ENCODE peak calls at places on chromosomes 1 and 21, in eight cellular contexts. Y is IMR-90, X is left ventricle myocardium inferior, R is glutamatergic neuron, U is cardiac fibroblast, T is B cell, Q is left lung, S is type B pancreatic cell. B is an unnamed sample.
A peak's percentile ranks its signal among the peaks of the same experiment; 100 is the strongest.

GRCh38 chr1:116824631-116825399 is 70.6 kb downstream of the CD2 start:
- DNase-seq in Y (no peak), T (no peak), S (no peak), Q (no peak), R (peak; percentile 31), X (no peak), U (peak; percentile 33), B (no peak)

GRCh38 chr21:44736291-44737004 is 25.1 kb upstream of the TSPEAR start:
- DNase-seq in X (no peak), Q (no peak), S (peak; percentile 62), R (no peak), U (no peak), T (no peak), Y (no peak), B (no peak)

GRCh38 chr1:223189903-223190724 is 47.1 kb upstream of the TLR5 start:
- DNase-seq in Y (peak; percentile 31), T (no peak), U (peak; percentile 47), R (no peak), Q (no peak), S (no peak), X (no peak), B (no peak)

GRCh38 chr1:201421041-201421440 is 489 bp downstream of the TNNI1 start:
- DNase-seq in S (no peak), X (no peak), Y (no peak), Q (no peak), T (no peak), U (no peak), R (no peak), B (no peak)

GRCh38 chr1:242219905-242220304 is 221.0 kb upstream of the MAP1LC3C start:
- DNase-seq in S (no peak), Q (no peak), X (no peak), Y (no peak), T (no peak), U (no peak), R (no peak), B (no peak)

GRCh38 chr1:65769621-65770020 is 23.1 kb upstream of the PDE4B start:
- DNase-seq in T (no peak), Q (no peak), X (no peak), R (no peak), U (peak; percentile 26), Y (peak; percentile 54), S (no peak), B (no peak)

GRCh38 chr1:241817956-241818612 is 29.9 kb upstream of the EXO1 start:
- DNase-seq in T (peak; percentile 18), X (no peak), Q (no peak), Y (no peak), R (no peak), U (no peak), S (no peak), B (no peak)

GRCh38 chr1:43619996-43620920 is 29.7 kb upstream of the KDM4A start:
- DNase-seq in U (no peak), T (no peak), X (no peak), Y (no peak), Q (peak; percentile 23), R (no peak), S (no peak), B (no peak)

GRCh38 chr1:113768916-113769598 is 9.8 kb upstream of the PHTF1 start:
- DNase-seq in X (no peak), T (no peak), Y (no peak), S (no peak), Q (no peak), R (no peak), U (no peak), B (no peak)

GRCh38 chr1:220879090-220879508 is at the start of gene HLX:
- DNase-seq in Q (peak; percentile 96), X (peak; percentile 93), Y (peak; percentile 92), T (peak; percentile 84), U (peak; percentile 95), R (peak; percentile 38), S (no peak), B (peak; percentile 92)

GRCh38 chr1:25902462-25902861 is 3.8 kb downstream of the STMN1 start:
- DNase-seq in R (no peak), T (no peak), U (no peak), Q (no peak), S (no peak), X (no peak), Y (no peak), B (no peak)

GRCh38 chr1:197314672-197315071 is 46.6 kb downstream of the CRB1 start:
- DNase-seq in R (no peak), Q (no peak), U (no peak), X (no peak), T (no peak), Y (no peak), S (no peak), B (no peak)
- TF ChIP-seq CTCF in R (no peak), Q (no peak), U (no peak), X (no peak), T (no peak), Y (no peak), S (no peak), B (no peak)

GRCh38 chr1:107140703-107141490 is at the start of gene NTNG1:
- DNase-seq in T (peak; percentile 74), Q (peak; percentile 81), S (peak; percentile 69), Y (no peak), R (peak; percentile 53), U (no peak), X (no peak), B (no peak)
- TF ChIP-seq CTCF in T (no peak), Q (no peak), S (no peak), Y (no peak), R (no peak), U (no peak), X (no peak), B (no peak)

GRCh38 chr1:27928216-27928954 is 6.4 kb upstream of the SMPDL3B start:
- DNase-seq in Y (no peak), U (peak; percentile 22), Q (no peak), S (no peak), X (no peak), T (no peak), R (no peak), B (no peak)
- TF ChIP-seq CTCF in Y (no peak), U (no peak), Q (no peak), S (no peak), X (no peak), T (no peak), R (no peak), B (no peak)

GRCh38 chr1:29195875-29196274 is 14.2 kb upstream of the SRSF4 start:
- DNase-seq in U (no peak), Q (no peak), S (no peak), R (no peak), T (no peak), X (peak; percentile 22), Y (no peak), B (no peak)

GRCh38 chr1:29196863-29197589 is 15.3 kb upstream of the SRSF4 start:
- DNase-seq in Y (peak; percentile 98), S (no peak), Q (no peak), U (peak; percentile 64), T (no peak), X (no peak), R (no peak), B (no peak)

GRCh38 chr1:29200905-29201594 is 19.4 kb upstream of the SRSF4 start:
- DNase-seq in Q (no peak), T (no peak), U (no peak), Y (peak; percentile 50), S (no peak), R (no peak), X (no peak), B (no peak)

GRCh38 chr1:29197993-29198392 is 16.3 kb upstream of the SRSF4 start:
- DNase-seq in U (no peak), S (no peak), X (no peak), Y (no peak), R (no peak), T (no peak), Q (no peak), B (no peak)

DNA sequence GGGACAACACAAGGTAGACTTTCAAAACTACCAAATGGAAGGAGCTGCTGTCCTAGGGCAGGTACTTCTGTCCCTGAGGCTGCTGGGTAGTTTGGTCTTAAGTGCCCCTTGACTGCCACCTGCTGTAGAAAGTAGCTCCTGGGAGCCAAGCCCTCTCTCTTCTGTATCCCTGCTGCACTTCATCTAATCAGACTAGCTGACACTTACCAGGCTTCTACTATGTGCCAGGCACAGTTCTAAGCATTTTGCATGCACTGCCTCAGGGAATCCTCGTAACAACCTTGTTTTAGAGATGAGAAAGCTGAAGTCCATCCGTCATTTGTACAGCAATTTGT is 15.9 kb upstream of the SRSF4 start:
- DNase-seq in Y (peak; percentile 62), U (peak; percentile 46), R (no peak), T (peak; percentile 39), S (no peak), X (no peak), Q (no peak), B (no peak)
- TF ChIP-seq CTCF in Y (peak; percentile 51), U (peak; percentile 41), R (no peak), T (peak; percentile 28), S (peak; percentile 53), X (peak; percentile 49), Q (no peak), B (no peak)

GRCh38 chr1:209187589-209187988 is 395.9 kb upstream of the CAMK1G start:
- DNase-seq in S (no peak), U (no peak), Q (no peak), X (no peak), Y (no peak), R (no peak), T (no peak), B (no peak)

GRCh38 chr1:209196140-209196539 is 387.4 kb upstream of the CAMK1G start:
- DNase-seq in R (no peak), T (no peak), S (no peak), X (no peak), U (no peak), Y (no peak), Q (no peak), B (no peak)

GRCh38 chr1:209190591-209191241 is 392.8 kb upstream of the CAMK1G start:
- DNase-seq in S (no peak), Y (no peak), T (no peak), U (peak; percentile 18), X (no peak), Q (peak; percentile 67), R (peak; percentile 81), B (no peak)

GRCh38 chr1:209191242-209191626 is 392.3 kb upstream of the CAMK1G start:
- DNase-seq in R (no peak), T (no peak), S (no peak), Y (no peak), U (no peak), X (no peak), Q (no peak), B (no peak)
- TF ChIP-seq CTCF in R (no peak), T (no peak), S (no peak), Y (no peak), U (no peak), X (no peak), Q (no peak), B (no peak)

B was measured in CD14-positive monocyte.